ENCODE peak calls at places on chromosomes 6 and 20, in ten cellular contexts. X is left lung; L is HFF-Myc; U is esophagus muscularis mucosa; O is heart right ventricle; Y is CD8-positive, alpha-beta T cell; P is lower lobe of right lung; N is left ventricle myocardium inferior; M is right atrium auricular region; G is osteoblast. D is an unnamed sample.

GRCh38 chr6:160269122-160269521 is 10.5 kb upstream of the SLC22A2 start:
- DNase-seq in L (no peak), O (no peak), M (no peak), N (no peak), G (no peak), X (no peak), Y (no peak), U (peak; percentile 84), P (no peak), D (no peak)

GRCh38 chr6:37988131-37988530 is 168.6 kb downstream of the ZFAND3 start:
- DNase-seq in G (no peak), O (no peak), X (no peak), P (no peak), Y (no peak), L (no peak), U (no peak), N (no peak), M (no peak), D (no peak)

GRCh38 chr6:144712541-144712940 is 427.4 kb downstream of the UTRN start:
- DNase-seq in P (no peak), Y (no peak), G (no peak), O (no peak), M (no peak), U (no peak), L (no peak), X (no peak), N (no peak), D (no peak)

GRCh38 chr6:134481953-134482352 is 164.0 kb upstream of the SGK1 start:
- DNase-seq in X (no peak), U (no peak), G (no peak), P (no peak), N (no peak), Y (no peak), L (no peak), M (no peak), O (no peak), D (no peak)

GRCh38 chr6:107670792-107671199 is 153.3 kb downstream of the SCML4 start:
- DNase-seq in Y (no peak), U (no peak), N (peak; percentile 64), G (no peak), M (no peak), L (no peak), X (peak; percentile 60), P (peak; percentile 71), O (peak; percentile 84), D (no peak)

GRCh38 chr6:131281471-131282270 is 146.4 kb downstream of the AKAP7 start:
- DNase-seq in O (peak; percentile 20), X (peak; percentile 39), G (no peak), M (no peak), N (peak; percentile 19), L (no peak), P (peak; percentile 51), U (no peak), Y (peak; percentile 82), D (no peak)

GRCh38 chr6:39707962-39708683 is 17.1 kb downstream of the KIF6 start:
- DNase-seq in P (no peak), X (no peak), L (no peak), Y (no peak), U (no peak), N (no peak), G (peak; percentile 65), M (no peak), O (no peak), D (no peak)

GRCh38 chr20:29876911-29877285 is 1380.6 kb upstream of the DEFB115 start:
- DNase-seq in P (peak; percentile 48), L (no peak), M (no peak), O (no peak), G (no peak), X (no peak), N (no peak), Y (no peak), U (peak; percentile 93), D (no peak)

GRCh38 chr20:49677777-49678758 is 35.6 kb downstream of the B4GALT5 start:
- DNase-seq in P (no peak), G (no peak), N (no peak), L (no peak), X (no peak), O (no peak), M (no peak), Y (no peak), U (no peak), D (no peak)

GRCh38 chr6:13528777-13529343 is 41.5 kb upstream of the GFOD1 start:
- DNase-seq in U (no peak), O (peak; percentile 27), N (no peak), L (no peak), P (no peak), M (no peak), G (no peak), Y (no peak), X (no peak), D (no peak)

GRCh38 chr20:53597085-53597482 is 3.4 kb upstream of the ZNF217 start:
- DNase-seq in O (no peak), M (peak; percentile 21), N (no peak), Y (no peak), P (no peak), G (no peak), U (no peak), L (no peak), X (no peak), D (peak; percentile 84)

GRCh38 chr6:33433001-33433559 is 13.2 kb downstream of the SYNGAP1 start:
- DNase-seq in N (no peak), X (no peak), O (no peak), U (no peak), G (peak; percentile 73), M (no peak), Y (no peak), L (no peak), P (no peak), D (no peak)
- H3K4me3 ChIP-seq in N (no peak overlapping the region), X (no peak overlapping the region), O (no peak overlapping the region), U (no peak overlapping the region), G (no peak overlapping the region), M (no peak overlapping the region), Y (no peak overlapping the region), L (no peak overlapping the region), P (no peak overlapping the region), D (no peak overlapping the region)

DNA sequence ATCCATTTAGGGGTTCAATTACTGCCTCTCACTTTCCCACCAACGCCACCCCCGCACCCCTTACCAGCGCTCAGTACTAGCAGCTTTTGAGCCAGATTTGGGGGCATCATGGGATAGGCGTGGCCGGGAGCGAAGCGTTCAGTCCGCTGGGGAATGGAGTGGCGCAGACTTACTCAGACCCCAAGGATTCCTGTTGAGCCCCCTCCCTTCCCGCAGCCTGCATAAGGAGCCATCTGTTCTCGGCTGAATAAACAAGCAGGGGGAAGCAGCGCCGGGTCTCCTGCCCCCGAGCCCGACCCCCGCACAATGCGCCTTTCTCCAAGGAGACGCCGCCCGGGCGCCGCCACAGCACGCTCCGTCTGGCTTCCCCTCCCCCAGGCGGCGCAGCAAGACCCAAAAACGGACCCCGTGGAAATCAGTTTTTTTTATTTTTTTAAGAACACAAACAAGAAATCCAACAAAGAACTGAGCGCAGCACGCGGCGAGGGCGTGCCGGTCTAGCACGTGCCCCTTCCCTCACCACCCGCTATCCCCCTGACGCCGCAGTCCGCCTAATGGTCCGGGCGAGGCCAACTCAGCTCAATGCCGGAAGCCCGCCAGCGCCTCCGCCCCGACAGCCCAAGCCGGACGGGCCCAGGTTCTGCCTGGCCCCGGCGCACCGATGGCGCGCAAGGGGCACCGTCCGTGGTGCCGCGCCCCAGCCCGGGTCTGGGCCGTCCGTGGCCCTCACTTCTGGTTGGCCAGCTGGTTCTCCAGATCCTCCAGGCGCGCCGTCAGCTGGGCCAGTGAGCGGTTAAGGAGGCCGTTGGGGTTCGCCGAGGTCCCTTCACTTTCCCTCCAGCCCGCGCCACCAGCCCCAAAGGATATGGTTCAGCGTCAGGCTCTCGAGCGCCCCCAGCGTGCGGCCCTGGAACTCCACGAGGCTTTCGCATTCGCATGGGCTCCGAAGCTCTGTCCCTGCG is 13.3 kb upstream of the RBPJL start:
- DNase-seq in N (peak; percentile 78), Y (peak; percentile 66), O (peak; percentile 77), G (peak; percentile 98), X (peak; percentile 80), M (peak; percentile 81), P (peak; percentile 93), U (peak; percentile 97), L (no peak), D (peak; percentile 91)
- H3K4me3 ChIP-seq in N (peak overlapping the region; percentile 70), Y (peak overlapping the region; percentile 76), O (peak overlapping the region; percentile 13), G (peak overlapping the region; percentile 75), X (peak overlapping the region; percentile 59), M (peak overlapping the region; percentile 31), P (peak overlapping the region; percentile 68), U (peak overlapping the region; percentile 74), L (peak overlapping the region; percentile 49), D (peak overlapping the region; percentile 60)

DNA sequence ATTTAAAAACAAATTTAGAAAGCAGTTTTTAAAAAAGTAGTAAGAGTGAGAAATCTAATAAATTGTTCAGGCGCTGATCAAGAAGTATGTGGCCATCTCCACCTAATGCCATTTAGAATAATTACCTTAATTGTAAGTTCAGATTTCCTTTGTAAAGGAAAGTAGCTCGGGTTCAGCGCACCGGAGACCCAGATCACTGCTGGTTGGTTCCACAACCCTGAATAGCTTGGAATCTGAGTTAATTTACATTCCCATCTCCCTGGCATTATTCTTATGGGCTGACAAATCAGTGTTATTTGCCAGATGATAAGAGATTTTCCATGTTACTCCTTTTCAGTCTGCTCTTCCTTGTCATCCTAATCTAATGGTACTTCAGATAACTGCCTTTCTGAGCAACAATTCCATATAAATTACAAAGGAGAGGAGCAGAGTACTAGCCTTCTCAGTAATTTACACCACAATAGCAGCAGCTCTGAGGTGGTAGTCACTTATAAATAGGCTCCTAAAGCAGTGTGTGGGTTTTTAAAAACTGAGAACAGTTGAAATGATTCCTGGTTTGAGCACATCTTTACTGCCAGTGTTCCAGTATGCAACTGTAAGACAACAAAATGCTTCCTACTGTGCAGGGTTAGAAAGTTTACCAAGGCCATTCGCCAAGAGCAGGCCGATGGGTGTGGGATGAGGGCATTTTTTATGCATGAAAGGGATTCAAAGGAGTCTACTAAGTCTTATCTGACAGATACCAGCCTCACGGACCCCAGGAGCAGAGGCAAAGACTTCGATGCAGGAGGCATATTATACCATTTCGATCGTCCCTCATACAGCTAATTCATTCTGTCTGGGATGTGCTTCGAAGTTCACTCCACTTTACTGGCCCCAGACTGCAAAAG is 89.7 kb downstream of the NDUFAF5 start:
- DNase-seq in X (no peak), U (no peak), M (no peak), Y (no peak), G (no peak), P (no peak), N (no peak), O (no peak), L (no peak), D (no peak)
- H3K4me3 ChIP-seq in X (no peak overlapping the region), U (no peak overlapping the region), M (no peak overlapping the region), Y (no peak overlapping the region), G (no peak overlapping the region), P (no peak overlapping the region), N (no peak overlapping the region), O (no peak overlapping the region), L (no peak overlapping the region), D (no peak overlapping the region)

DNA sequence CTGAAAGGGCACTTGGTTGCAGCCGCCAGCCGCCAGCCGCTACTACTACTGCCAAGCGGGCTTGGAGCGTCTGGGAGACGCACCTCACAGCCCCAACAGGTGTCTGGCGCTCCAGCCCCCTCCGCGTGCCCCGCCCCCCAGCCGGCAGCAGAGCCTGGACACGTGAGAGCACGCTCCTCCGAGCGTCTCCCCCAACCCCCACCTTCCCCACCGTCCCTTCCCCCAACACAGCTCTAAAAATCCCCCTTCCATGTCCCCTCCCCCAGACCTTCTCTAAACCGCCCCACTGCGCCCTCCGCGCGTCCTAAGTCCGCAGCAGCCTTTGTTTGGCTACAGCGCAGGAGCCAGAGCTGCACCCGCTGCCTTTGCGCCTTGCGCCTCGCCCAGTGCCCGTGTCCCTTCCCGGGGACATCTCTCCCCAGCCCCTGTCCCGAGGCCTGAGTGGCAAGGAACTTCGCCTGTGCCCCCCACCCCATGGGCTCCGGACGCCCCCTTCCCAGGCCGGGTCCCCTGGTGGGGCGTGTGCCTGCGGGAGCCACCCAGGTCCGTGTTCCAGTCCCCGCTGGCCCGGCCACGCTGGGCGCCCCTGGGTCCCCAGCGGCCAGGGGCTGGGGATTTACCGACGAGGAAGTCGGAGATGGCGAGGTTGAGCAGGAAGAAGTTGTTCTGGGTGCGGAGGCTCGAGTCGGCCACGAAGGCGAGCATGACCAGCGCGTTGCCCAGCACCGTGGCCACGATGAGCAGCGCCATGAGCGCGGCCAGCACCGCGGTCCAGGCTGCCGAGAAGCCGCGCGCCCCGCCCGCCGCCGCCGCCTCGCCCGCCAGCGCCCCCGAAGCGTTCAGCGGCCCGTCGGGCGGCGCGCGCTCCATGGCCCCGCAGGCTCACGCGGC is 732 bp downstream of the HRH3 start:
- DNase-seq in O (no peak), Y (no peak), G (no peak), P (no peak), U (no peak), M (no peak), L (no peak), X (no peak), N (no peak), D (no peak)
- H3K4me3 ChIP-seq in O (no peak overlapping the region), Y (no peak overlapping the region), G (no peak overlapping the region), P (no peak overlapping the region), U (peak overlapping the region; percentile 59), M (peak overlapping the region; percentile 14), L (no peak overlapping the region), X (no peak overlapping the region), N (peak overlapping the region; percentile 56), D (no peak overlapping the region)

D was measured in PC-9.